ENCODE peak calls at places on chromosomes 7 and 10, in nine cellular contexts. P is activated T-cell treated with anti-CD3 and anti-CD28 coated beads, Interleukin-2, amount 50 U/mL, for 1 hour; B is germinal center; G is H9; U is HCT116; J is iris pigment epithelial cell; Y is suprapubic skin; H is hypothalamus; N is brain microvascular endothelial cell. A is an unnamed sample.
A peak's percentile ranks its signal among the peaks of the same experiment; 100 is the strongest.

GRCh38 chr7:26843696-26844095 is 20.7 kb downstream of the SKAP2 start:
- DNase-seq in B (no peak), P (no peak), U (peak; percentile 15), H (no peak), N (no peak), J (no peak), Y (no peak), G (no peak), A (peak; percentile 57)

GRCh38 chr10:48525113-48525512 is 79.8 kb downstream of the ARHGAP22 start:
- DNase-seq in J (no peak), G (peak; percentile 4), U (no peak), N (no peak), B (no peak), Y (peak; percentile 55), H (no peak), P (no peak), A (no peak)

GRCh38 chr7:13041368-13041988 is 354.0 kb downstream of the ARL4A start:
- DNase-seq in N (no peak), Y (no peak), J (no peak), H (no peak), P (no peak), G (no peak), B (no peak), U (peak; percentile 73), A (no peak)

GRCh38 chr10:104304927-104305326 is 33.3 kb downstream of the ITPRIP start:
- DNase-seq in H (no peak), P (no peak), Y (no peak), U (no peak), J (peak; percentile 36), B (no peak), N (peak; percentile 11), G (no peak), A (no peak)

GRCh38 chr10:16016688-16017087 is 156.4 kb upstream of the MINDY3 start:
- DNase-seq in N (no peak), Y (no peak), U (no peak), P (no peak), H (no peak), J (no peak), G (no peak), B (no peak), A (no peak)

GRCh38 chr7:38934536-38934935 is 25.5 kb upstream of the VPS41 start:
- DNase-seq in J (peak; percentile 7), B (no peak), Y (no peak), N (no peak), G (no peak), P (no peak), U (no peak), H (no peak), A (no peak)

GRCh38 chr10:44386546-44387052 is 1.7 kb upstream of the CXCL12 start:
- DNase-seq in B (peak; percentile 66), J (peak; percentile 62), P (peak; percentile 31), N (peak; percentile 31), H (no peak), U (no peak), Y (peak; percentile 83), G (peak; percentile 81), A (peak; percentile 53)

GRCh38 chr7:108395442-108395841 is 60.8 kb downstream of the NRCAM start:
- DNase-seq in B (no peak), G (no peak), Y (no peak), H (no peak), P (no peak), J (no peak), U (no peak), N (no peak), A (no peak)

GRCh38 chr7:68537228-68538071 is 1060.8 kb upstream of the AUTS2 start:
- DNase-seq in P (no peak), H (no peak), N (no peak), U (no peak), G (no peak), B (no peak), J (no peak), Y (no peak), A (no peak)

GRCh38 chr7:144670251-144670650 is 165.6 kb downstream of the TPK1 start:
- DNase-seq in P (no peak), G (no peak), J (peak; percentile 23), U (peak; percentile 4), N (no peak), H (no peak), B (peak; percentile 3), Y (no peak), A (peak; percentile 64)

GRCh38 chr7:114158854-114159253 is 240.0 kb upstream of the PPP1R3A start:
- DNase-seq in H (no peak), J (no peak), N (no peak), B (no peak), U (no peak), Y (no peak), G (no peak), P (no peak), A (no peak)

GRCh38 chr10:119199231-119199992 is 8.0 kb upstream of the GRK5 start:
- DNase-seq in P (peak; percentile 45), H (peak; percentile 65), J (peak; percentile 89), N (peak; percentile 82), Y (no peak), B (peak; percentile 39), U (peak; percentile 77), G (peak; percentile 78), A (peak; percentile 81)

GRCh38 chr10:123141791-123142700 is 5.9 kb upstream of the HMX2 start:
- DNase-seq in J (no peak), B (no peak), Y (no peak), P (no peak), U (no peak), G (no peak), H (no peak), N (no peak), A (no peak)

GRCh38 chr7:101814081-101814995 is 3.1 kb upstream of the CUX1 start:
- DNase-seq in Y (peak; percentile 72), U (no peak), G (peak; percentile 75), H (peak; percentile 13), B (peak; percentile 85), P (peak; percentile 69), J (peak; percentile 48), N (no peak), A (peak; percentile 77)

A was measured in ACHN.